ENCODE peak calls at places on chromosome 15, in ten cellular contexts. One of them, this sample, is unnamed.

GRCh38 chr15:45185903-45186770 is 1.6 kb downstream of the SHF start:
- DNase-seq in K562: no peak
- DNase-seq in H9: no peak
- DNase-seq in PC-9: no peak
- DNase-seq in OCI-LY7: no peak
- DNase-seq in psoas muscle: no peak
- DNase-seq in lung: no peak
- DNase-seq in vagina: no peak
- DNase-seq in mammary epithelial cell: no peak
- DNase-seq in esophagus squamous epithelium: no peak
- DNase-seq in this sample: no peak

GRCh38 chr15:68719051-68719450 is 101.6 kb downstream of the ANP32A start:
- DNase-seq in K562: no peak
- DNase-seq in H9: no peak
- DNase-seq in PC-9: no peak
- DNase-seq in OCI-LY7: no peak
- DNase-seq in psoas muscle: no peak
- DNase-seq in lung: no peak
- DNase-seq in vagina: no peak
- DNase-seq in mammary epithelial cell: no peak
- DNase-seq in esophagus squamous epithelium: no peak
- DNase-seq in this sample: no peak

GRCh38 chr15:50137330-50137761 is 18.3 kb upstream of the ATP8B4 start:
- DNase-seq in K562: peak
- DNase-seq in H9: no peak
- DNase-seq in PC-9: peak
- DNase-seq in OCI-LY7: no peak
- DNase-seq in psoas muscle: no peak
- DNase-seq in lung: no peak
- DNase-seq in vagina: no peak
- DNase-seq in mammary epithelial cell: peak
- DNase-seq in esophagus squamous epithelium: no peak
- DNase-seq in this sample: no peak

GRCh38 chr15:88834211-88834812 is 31.1 kb downstream of the ACAN start:
- DNase-seq in K562: peak
- DNase-seq in H9: peak
- DNase-seq in PC-9: no peak
- DNase-seq in OCI-LY7: peak
- DNase-seq in psoas muscle: peak
- DNase-seq in lung: no peak
- DNase-seq in vagina: no peak
- DNase-seq in mammary epithelial cell: peak
- DNase-seq in esophagus squamous epithelium: no peak
- DNase-seq in this sample: peak

GRCh38 chr15:90686435-90687218 is 30.5 kb upstream of the BLM start:
- DNase-seq in K562: no peak
- DNase-seq in H9: no peak
- DNase-seq in PC-9: no peak
- DNase-seq in OCI-LY7: no peak
- DNase-seq in psoas muscle: no peak
- DNase-seq in lung: no peak
- DNase-seq in vagina: no peak
- DNase-seq in mammary epithelial cell: no peak
- DNase-seq in esophagus squamous epithelium: no peak
- DNase-seq in this sample: no peak

GRCh38 chr15:83955806-83956265 is 279.7 kb upstream of the GOLGA6L4 start:
- DNase-seq in K562: no peak
- DNase-seq in H9: no peak
- DNase-seq in PC-9: no peak
- DNase-seq in OCI-LY7: peak
- DNase-seq in psoas muscle: no peak
- DNase-seq in lung: no peak
- DNase-seq in vagina: no peak
- DNase-seq in mammary epithelial cell: no peak
- DNase-seq in esophagus squamous epithelium: no peak
- DNase-seq in this sample: no peak

GRCh38 chr15:89307046-89307587 is 27.5 kb downstream of the POLG start:
- DNase-seq in K562: no peak
- DNase-seq in H9: no peak
- DNase-seq in PC-9: no peak
- DNase-seq in OCI-LY7: no peak
- DNase-seq in psoas muscle: no peak
- DNase-seq in lung: no peak
- DNase-seq in vagina: no peak
- DNase-seq in mammary epithelial cell: peak
- DNase-seq in esophagus squamous epithelium: no peak
- DNase-seq in this sample: no peak

GRCh38 chr15:52427804-52428203 is 100.9 kb downstream of the MYO5A start:
- DNase-seq in K562: no peak
- DNase-seq in H9: no peak
- DNase-seq in PC-9: no peak
- DNase-seq in OCI-LY7: no peak
- DNase-seq in psoas muscle: peak
- DNase-seq in lung: no peak
- DNase-seq in vagina: no peak
- DNase-seq in mammary epithelial cell: peak
- DNase-seq in esophagus squamous epithelium: no peak
- DNase-seq in this sample: no peak

GRCh38 chr15:95259965-95260364 is 1028.6 kb downstream of the MCTP2 start:
- DNase-seq in K562: peak
- DNase-seq in H9: peak
- DNase-seq in PC-9: no peak
- DNase-seq in OCI-LY7: no peak
- DNase-seq in psoas muscle: no peak
- DNase-seq in lung: no peak
- DNase-seq in vagina: no peak
- DNase-seq in mammary epithelial cell: peak
- DNase-seq in esophagus squamous epithelium: no peak
- DNase-seq in this sample: no peak

GRCh38 chr15:99113547-99114271 is 8.8 kb downstream of the SYNM start:
- DNase-seq in K562: no peak
- DNase-seq in H9: no peak
- DNase-seq in PC-9: no peak
- DNase-seq in OCI-LY7: no peak
- DNase-seq in psoas muscle: no peak
- DNase-seq in lung: no peak
- DNase-seq in vagina: no peak
- DNase-seq in mammary epithelial cell: no peak
- DNase-seq in esophagus squamous epithelium: no peak
- DNase-seq in this sample: no peak

GRCh38 chr15:52093539-52094502 is 18.8 kb downstream of the BCL2L10 start:
- DNase-seq in K562: no peak
- DNase-seq in H9: no peak
- DNase-seq in PC-9: peak
- DNase-seq in OCI-LY7: no peak
- DNase-seq in psoas muscle: peak
- DNase-seq in lung: no peak
- DNase-seq in vagina: no peak
- DNase-seq in mammary epithelial cell: peak
- DNase-seq in esophagus squamous epithelium: no peak
- DNase-seq in this sample: no peak

GRCh38 chr15:57463360-57463759 is 87.1 kb downstream of the CGNL1 start:
- DNase-seq in K562: no peak
- DNase-seq in H9: no peak
- DNase-seq in PC-9: no peak
- DNase-seq in OCI-LY7: no peak
- DNase-seq in psoas muscle: no peak
- DNase-seq in lung: no peak
- DNase-seq in vagina: no peak
- DNase-seq in mammary epithelial cell: no peak
- DNase-seq in esophagus squamous epithelium: no peak
- DNase-seq in this sample: no peak

GRCh38 chr15:51672100-51672731 is 9.1 kb upstream of the SCG3 start:
- DNase-seq in K562: peak
- DNase-seq in H9: no peak
- DNase-seq in PC-9: no peak
- DNase-seq in OCI-LY7: no peak
- DNase-seq in psoas muscle: no peak
- DNase-seq in lung: no peak
- DNase-seq in vagina: no peak
- DNase-seq in mammary epithelial cell: no peak
- DNase-seq in esophagus squamous epithelium: no peak
- DNase-seq in this sample: no peak

GRCh38 chr15:41018534-41018933 is 65.3 kb downstream of the CHAC1 start:
- DNase-seq in K562: no peak
- DNase-seq in H9: no peak
- DNase-seq in PC-9: peak
- DNase-seq in OCI-LY7: no peak
- DNase-seq in psoas muscle: no peak
- DNase-seq in lung: peak
- DNase-seq in vagina: no peak
- DNase-seq in mammary epithelial cell: peak
- DNase-seq in esophagus squamous epithelium: no peak
- DNase-seq in this sample: no peak

GRCh38 chr15:41019174-41019573 is 65.9 kb downstream of the CHAC1 start:
- DNase-seq in K562: no peak
- DNase-seq in H9: no peak
- DNase-seq in PC-9: no peak
- DNase-seq in OCI-LY7: no peak
- DNase-seq in psoas muscle: no peak
- DNase-seq in lung: no peak
- DNase-seq in vagina: no peak
- DNase-seq in mammary epithelial cell: no peak
- DNase-seq in esophagus squamous epithelium: no peak
- DNase-seq in this sample: no peak

GRCh38 chr15:41020829-41021228 is 67.6 kb downstream of the CHAC1 start:
- DNase-seq in K562: no peak
- DNase-seq in H9: no peak
- DNase-seq in PC-9: no peak
- DNase-seq in OCI-LY7: no peak
- DNase-seq in psoas muscle: no peak
- DNase-seq in lung: no peak
- DNase-seq in vagina: no peak
- DNase-seq in mammary epithelial cell: no peak
- DNase-seq in esophagus squamous epithelium: no peak
- DNase-seq in this sample: no peak

GRCh38 chr15:41022487-41023090 is 69.3 kb downstream of the CHAC1 start:
- DNase-seq in K562: peak
- DNase-seq in H9: peak
- DNase-seq in PC-9: no peak
- DNase-seq in OCI-LY7: peak
- DNase-seq in psoas muscle: no peak
- DNase-seq in lung: peak
- DNase-seq in vagina: no peak
- DNase-seq in mammary epithelial cell: peak
- DNase-seq in esophagus squamous epithelium: no peak
- DNase-seq in this sample: no peak

DNA sequence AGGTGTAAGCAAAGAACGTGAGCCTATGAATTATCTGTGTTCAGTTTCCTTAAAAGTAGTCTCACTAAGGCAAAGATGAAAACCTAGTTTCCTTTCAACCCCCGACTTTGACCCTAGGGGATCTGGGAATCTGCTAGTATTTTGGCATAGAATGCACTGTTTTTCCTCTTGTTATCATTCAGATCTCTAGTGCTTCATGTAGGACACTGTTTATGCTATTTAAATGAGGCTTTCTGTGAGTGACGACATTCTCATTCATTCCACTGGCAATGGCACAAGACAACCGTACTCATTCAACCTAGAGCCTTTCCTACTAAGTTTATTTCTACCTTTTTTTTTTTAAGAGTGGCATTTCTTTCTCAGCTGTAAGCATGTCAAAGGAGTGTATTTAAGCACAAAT is 67.0 kb downstream of the CHAC1 start:
- DNase-seq in K562: no peak
- DNase-seq in H9: no peak
- DNase-seq in PC-9: no peak
- DNase-seq in OCI-LY7: no peak
- DNase-seq in psoas muscle: no peak
- DNase-seq in lung: no peak
- DNase-seq in vagina: no peak
- DNase-seq in mammary epithelial cell: no peak
- DNase-seq in esophagus squamous epithelium: no peak
- DNase-seq in this sample: no peak
- H3K27ac ChIP-seq in K562: no peak
- H3K27ac ChIP-seq in H9: no peak
- H3K27ac ChIP-seq in PC-9: no peak
- H3K27ac ChIP-seq in OCI-LY7: no peak
- H3K27ac ChIP-seq in psoas muscle: no peak
- H3K27ac ChIP-seq in lung: no peak
- H3K27ac ChIP-seq in vagina: no peak
- H3K27ac ChIP-seq in mammary epithelial cell: no peak
- H3K27ac ChIP-seq in esophagus squamous epithelium: no peak
- H3K27ac ChIP-seq in this sample: peak

DNA sequence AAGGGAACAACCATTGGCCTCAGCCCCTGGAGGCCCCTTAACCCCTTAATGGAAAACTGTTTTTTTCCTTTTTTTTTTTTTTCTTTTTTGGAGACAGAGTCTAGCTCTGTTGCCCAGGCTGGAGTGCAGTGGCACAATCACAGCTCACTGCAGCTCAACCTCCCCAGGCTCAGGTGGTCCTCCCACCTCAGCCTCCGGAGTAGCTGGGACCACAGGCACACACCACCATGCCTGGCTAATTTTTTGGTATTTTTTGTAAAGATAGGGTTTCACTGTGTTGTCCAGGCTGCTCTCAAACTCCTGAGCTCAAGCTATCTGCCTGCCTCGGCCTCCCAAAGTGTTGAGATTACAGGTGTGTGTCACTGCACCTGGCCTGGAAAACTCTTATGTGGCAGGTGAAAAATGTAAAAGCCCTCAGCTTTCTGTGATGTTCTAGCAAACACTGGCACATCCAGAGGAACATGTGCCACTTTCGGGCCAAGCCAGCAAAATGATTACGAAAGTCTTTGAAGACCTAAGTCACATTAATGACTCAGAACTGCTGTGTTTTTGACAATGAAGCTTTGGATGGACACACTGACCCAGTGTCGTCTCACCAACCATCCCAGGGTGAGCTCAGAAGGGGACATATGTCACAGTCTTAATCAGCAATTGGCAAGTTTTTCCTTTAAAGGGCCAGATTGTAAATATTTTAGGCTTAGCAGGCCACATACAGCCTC is 189.3 kb upstream of the TPM1 start:
- DNase-seq in K562: no peak
- DNase-seq in H9: no peak
- DNase-seq in PC-9: peak
- DNase-seq in OCI-LY7: no peak
- DNase-seq in psoas muscle: no peak
- DNase-seq in lung: no peak
- DNase-seq in vagina: no peak
- DNase-seq in mammary epithelial cell: peak
- DNase-seq in esophagus squamous epithelium: no peak
- DNase-seq in this sample: no peak
- H3K27ac ChIP-seq in K562: no peak
- H3K27ac ChIP-seq in H9: peak
- H3K27ac ChIP-seq in PC-9: peak
- H3K27ac ChIP-seq in OCI-LY7: no peak
- H3K27ac ChIP-seq in psoas muscle: no peak
- H3K27ac ChIP-seq in lung: no peak
- H3K27ac ChIP-seq in vagina: no peak
- H3K27ac ChIP-seq in mammary epithelial cell: no peak
- H3K27ac ChIP-seq in esophagus squamous epithelium: no peak
- H3K27ac ChIP-seq in this sample: no peak

GRCh38 chr15:65245096-65245849 is 34.0 kb upstream of the CILP start:
- DNase-seq in K562: no peak
- DNase-seq in H9: no peak
- DNase-seq in PC-9: no peak
- DNase-seq in OCI-LY7: no peak
- DNase-seq in psoas muscle: peak
- DNase-seq in lung: no peak
- DNase-seq in vagina: no peak
- DNase-seq in mammary epithelial cell: no peak
- DNase-seq in esophagus squamous epithelium: no peak
- DNase-seq in this sample: peak
- H3K27ac ChIP-seq in K562: peak
- H3K27ac ChIP-seq in H9: no peak
- H3K27ac ChIP-seq in PC-9: no peak
- H3K27ac ChIP-seq in OCI-LY7: no peak
- H3K27ac ChIP-seq in psoas muscle: peak
- H3K27ac ChIP-seq in lung: no peak
- H3K27ac ChIP-seq in vagina: peak
- H3K27ac ChIP-seq in mammary epithelial cell: no peak
- H3K27ac ChIP-seq in esophagus squamous epithelium: peak
- H3K27ac ChIP-seq in this sample: peak

GRCh38 chr15:93027413-93027812 is 61.6 kb downstream of the RGMA start:
- DNase-seq in K562: no peak
- DNase-seq in H9: no peak
- DNase-seq in PC-9: no peak
- DNase-seq in OCI-LY7: no peak
- DNase-seq in psoas muscle: no peak
- DNase-seq in lung: no peak
- DNase-seq in vagina: no peak
- DNase-seq in mammary epithelial cell: no peak
- DNase-seq in esophagus squamous epithelium: no peak
- DNase-seq in this sample: peak
- H3K27ac ChIP-seq in K562: no peak
- H3K27ac ChIP-seq in H9: no peak
- H3K27ac ChIP-seq in PC-9: no peak
- H3K27ac ChIP-seq in OCI-LY7: no peak
- H3K27ac ChIP-seq in psoas muscle: peak
- H3K27ac ChIP-seq in lung: peak
- H3K27ac ChIP-seq in vagina: peak
- H3K27ac ChIP-seq in mammary epithelial cell: no peak
- H3K27ac ChIP-seq in esophagus squamous epithelium: peak
- H3K27ac ChIP-seq in this sample: peak

This sample was measured in right atrium auricular region.